ENCODE peak calls at places on chromosomes 6 and 20, in five cellular contexts. Z is left cardiac atrium, A is ascending aorta, S is stomach, U is CD14-positive monocyte. P is an unnamed sample.

GRCh38 chr6:29845405-29846006 is 17.9 kb downstream of the HLA-G start:
- DNase-seq in A (no peak), Z (no peak), U (no peak), S (no peak), P (no peak)

GRCh38 chr6:111662794-111663231 is 57.1 kb upstream of the TRAF3IP2 start:
- DNase-seq in A (no peak), U (no peak), Z (no peak), S (no peak), P (no peak)

GRCh38 chr6:34485321-34486060 is 19.6 kb downstream of the PACSIN1 start:
- DNase-seq in U (no peak), A (no peak), S (no peak), Z (no peak), P (no peak)

GRCh38 chr6:65259982-65260381 is 447.0 kb downstream of the EYS start:
- DNase-seq in U (no peak), S (no peak), A (no peak), Z (no peak), P (no peak)

GRCh38 chr20:23595941-23596340 is 9.8 kb downstream of the CST9 start:
- DNase-seq in U (no peak), A (no peak), S (no peak), Z (no peak), P (no peak)

GRCh38 chr20:478949-479429 is 16.7 kb upstream of the TBC1D20 start:
- DNase-seq in A (no peak), U (no peak), S (no peak), Z (no peak), P (no peak)

GRCh38 chr20:52447232-52447566 is 255.6 kb upstream of the ZFP64 start:
- DNase-seq in U (no peak), S (no peak), A (no peak), Z (no peak), P (no peak)

GRCh38 chr20:15327123-15327522 is 989.7 kb upstream of the FLRT3 start:
- DNase-seq in A (no peak), U (no peak), Z (no peak), S (no peak), P (no peak)

GRCh38 chr6:168413018-168413720 is 27.8 kb upstream of the SMOC2 start:
- DNase-seq in U (no peak), A (no peak), S (no peak), Z (no peak), P (no peak)

GRCh38 chr6:145028144-145028818 is 707.0 kb downstream of the EPM2A start:
- DNase-seq in S (no peak), A (no peak), Z (no peak), U (no peak), P (peak)

GRCh38 chr20:1897965-1898464 is 2.8 kb downstream of the SIRPA start:
- DNase-seq in U (peak), A (no peak), Z (no peak), S (no peak), P (no peak)

GRCh38 chr6:169189227-169189626 is 64.4 kb downstream of the THBS2 start:
- DNase-seq in S (no peak), U (no peak), A (no peak), Z (no peak), P (no peak)

GRCh38 chr6:94361304-94362060 is 942.1 kb upstream of the EPHA7 start:
- DNase-seq in A (no peak), U (no peak), S (no peak), Z (peak), P (no peak)

GRCh38 chr6:15038013-15038791 is 207.7 kb upstream of the JARID2 start:
- DNase-seq in Z (no peak), U (no peak), A (no peak), S (no peak), P (no peak)

GRCh38 chr20:38084425-38084951 is 50.9 kb downstream of the RPRD1B start:
- DNase-seq in Z (no peak), A (no peak), U (no peak), S (no peak), P (no peak)

GRCh38 chr6:45148711-45149341 is 179.3 kb upstream of the RUNX2 start:
- DNase-seq in Z (no peak), A (no peak), U (no peak), S (no peak), P (no peak)

GRCh38 chr20:42646250-42646649 is 543.5 kb downstream of the PTPRT start:
- DNase-seq in A (no peak), Z (no peak), U (no peak), S (no peak), P (no peak)

GRCh38 chr6:74066168-74066871 is 370.3 kb downstream of the CD109 start:
- DNase-seq in A (no peak), S (no peak), Z (no peak), U (no peak), P (no peak)

GRCh38 chr6:118896339-118897136 is 2.6 kb downstream of the ASF1A start:
- DNase-seq in A (no peak), Z (no peak), U (no peak), S (no peak), P (no peak)

GRCh38 chr20:59424976-59425375 is 124.6 kb downstream of the EDN3 start:
- DNase-seq in Z (no peak), U (no peak), S (no peak), A (no peak), P (no peak)

GRCh38 chr6:123519191-123519510 is 117.6 kb downstream of the TRDN start:
- DNase-seq in S (no peak), A (no peak), Z (peak), U (no peak), P (peak)

GRCh38 chr6:106488494-106489369 is 128.2 kb downstream of the CRYBG1 start:
- DNase-seq in A (no peak), Z (no peak), U (no peak), S (no peak), P (peak)

GRCh38 chr20:38165089-38165965 is at the start of gene TGM2:
- DNase-seq in S (peak), U (peak), A (peak), Z (peak), P (peak)

GRCh38 chr6:35318200-35318844 is 20.7 kb downstream of the DEF6 start:
- DNase-seq in A (no peak), Z (peak), S (peak), U (no peak), P (peak)

GRCh38 chr6:125102901-125103300 is 50.7 kb upstream of the TPD52L1 start:
- DNase-seq in S (no peak), U (no peak), Z (no peak), A (no peak), P (no peak)

P was measured in body of pancreas.